ENCODE peak calls at places on chromosomes 5 and 9, in five cellular contexts. One of them, this sample, is unnamed.

GRCh38 chr9:97046228-97046627 is 7.3 kb upstream of the CTSV start:
- DNase-seq in GM23338: peak
- DNase-seq in PC-3: peak
- DNase-seq in GM12878: no peak
- DNase-seq in neural progenitor cell: no peak
- DNase-seq in this sample: no peak

GRCh38 chr9:129208191-129209091 is 30.4 kb upstream of the IER5L start:
- DNase-seq in GM23338: peak
- DNase-seq in PC-3: no peak
- DNase-seq in GM12878: no peak
- DNase-seq in neural progenitor cell: peak
- DNase-seq in this sample: peak

GRCh38 chr5:78771260-78772240 is 123.0 kb upstream of the LHFPL2 start:
- DNase-seq in GM23338: no peak
- DNase-seq in PC-3: no peak
- DNase-seq in GM12878: no peak
- DNase-seq in neural progenitor cell: no peak
- DNase-seq in this sample: no peak

GRCh38 chr5:130923543-130924159 is 241.4 kb downstream of the HINT1 start:
- DNase-seq in GM23338: no peak
- DNase-seq in PC-3: no peak
- DNase-seq in GM12878: no peak
- DNase-seq in neural progenitor cell: peak
- DNase-seq in this sample: peak

GRCh38 chr5:167893271-167893670 is 398.2 kb upstream of the WWC1 start:
- DNase-seq in GM23338: no peak
- DNase-seq in PC-3: no peak
- DNase-seq in GM12878: no peak
- DNase-seq in neural progenitor cell: no peak
- DNase-seq in this sample: peak

GRCh38 chr5:172105811-172106210 is 82.2 kb downstream of the STK10 start:
- DNase-seq in GM23338: no peak
- DNase-seq in PC-3: no peak
- DNase-seq in GM12878: no peak
- DNase-seq in neural progenitor cell: no peak
- DNase-seq in this sample: no peak

GRCh38 chr5:133742370-133743036 is 130.2 kb upstream of the FSTL4 start:
- DNase-seq in GM23338: no peak
- DNase-seq in PC-3: no peak
- DNase-seq in GM12878: peak
- DNase-seq in neural progenitor cell: no peak
- DNase-seq in this sample: no peak

GRCh38 chr5:109249126-109249525 is 160.6 kb downstream of the PJA2 start:
- DNase-seq in GM23338: no peak
- DNase-seq in PC-3: no peak
- DNase-seq in GM12878: no peak
- DNase-seq in neural progenitor cell: no peak
- DNase-seq in this sample: no peak

GRCh38 chr9:104074876-104075275 is 19.2 kb upstream of the SMC2 start:
- DNase-seq in GM23338: no peak
- DNase-seq in PC-3: peak
- DNase-seq in GM12878: no peak
- DNase-seq in neural progenitor cell: no peak
- DNase-seq in this sample: no peak

GRCh38 chr5:156208271-156208670 is 118.7 kb upstream of the SGCD start:
- DNase-seq in GM23338: peak
- DNase-seq in PC-3: peak
- DNase-seq in GM12878: no peak
- DNase-seq in neural progenitor cell: peak
- DNase-seq in this sample: no peak

GRCh38 chr5:163894645-163895044 is 389.2 kb downstream of the MAT2B start:
- DNase-seq in GM23338: no peak
- DNase-seq in PC-3: peak
- DNase-seq in GM12878: no peak
- DNase-seq in neural progenitor cell: no peak
- DNase-seq in this sample: no peak

GRCh38 chr9:115739096-115739875 is 414.3 kb upstream of the PAPPA start:
- DNase-seq in GM23338: no peak
- DNase-seq in PC-3: no peak
- DNase-seq in GM12878: no peak
- DNase-seq in neural progenitor cell: no peak
- DNase-seq in this sample: peak

GRCh38 chr5:143177263-143177994 is 226.1 kb downstream of the NR3C1 start:
- DNase-seq in GM23338: no peak
- DNase-seq in PC-3: peak
- DNase-seq in GM12878: no peak
- DNase-seq in neural progenitor cell: no peak
- DNase-seq in this sample: peak

GRCh38 chr5:132221781-132222648 is 5.6 kb downstream of the P4HA2 start:
- DNase-seq in GM23338: no peak
- DNase-seq in PC-3: no peak
- DNase-seq in GM12878: no peak
- DNase-seq in neural progenitor cell: no peak
- DNase-seq in this sample: no peak

GRCh38 chr5:178298283-178298807 is 65.7 kb upstream of the PHYKPL start:
- DNase-seq in GM23338: no peak
- DNase-seq in PC-3: no peak
- DNase-seq in GM12878: no peak
- DNase-seq in neural progenitor cell: no peak
- DNase-seq in this sample: no peak

GRCh38 chr9:34993502-34994428 is 4.2 kb downstream of the DNAJB5 start:
- DNase-seq in GM23338: peak
- DNase-seq in PC-3: no peak
- DNase-seq in GM12878: no peak
- DNase-seq in neural progenitor cell: no peak
- DNase-seq in this sample: no peak

GRCh38 chr5:14995229-14995628 is 123.7 kb upstream of the ANKH start:
- DNase-seq in GM23338: no peak
- DNase-seq in PC-3: no peak
- DNase-seq in GM12878: no peak
- DNase-seq in neural progenitor cell: no peak
- DNase-seq in this sample: no peak

GRCh38 chr5:144972317-144972716 is 801.6 kb downstream of the KCTD16 start:
- DNase-seq in GM23338: no peak
- DNase-seq in PC-3: no peak
- DNase-seq in GM12878: no peak
- DNase-seq in neural progenitor cell: no peak
- DNase-seq in this sample: no peak

GRCh38 chr9:21904371-21904770 is 89.8 kb downstream of the CDKN2A start:
- DNase-seq in GM23338: no peak
- DNase-seq in PC-3: no peak
- DNase-seq in GM12878: no peak
- DNase-seq in neural progenitor cell: no peak
- DNase-seq in this sample: no peak

GRCh38 chr5:14142856-14143508 is at the start of gene TRIO:
- DNase-seq in GM23338: peak
- DNase-seq in PC-3: peak
- DNase-seq in GM12878: no peak
- DNase-seq in neural progenitor cell: peak
- DNase-seq in this sample: peak

GRCh38 chr9:91033802-91034201 is 232.2 kb downstream of the SYK start:
- DNase-seq in GM23338: peak
- DNase-seq in PC-3: peak
- DNase-seq in GM12878: no peak
- DNase-seq in neural progenitor cell: peak
- DNase-seq in this sample: peak

GRCh38 chr5:33692983-33693382 is 198.8 kb downstream of the ADAMTS12 start:
- DNase-seq in GM23338: no peak
- DNase-seq in PC-3: peak
- DNase-seq in GM12878: no peak
- DNase-seq in neural progenitor cell: no peak
- DNase-seq in this sample: no peak

GRCh38 chr5:84791153-84791552 is 406.5 kb upstream of the EDIL3 start:
- DNase-seq in GM23338: no peak
- DNase-seq in PC-3: no peak
- DNase-seq in GM12878: no peak
- DNase-seq in neural progenitor cell: no peak
- DNase-seq in this sample: no peak

GRCh38 chr5:57915536-57915935 is 432.9 kb upstream of the ACTBL2 start:
- DNase-seq in GM23338: no peak
- DNase-seq in PC-3: no peak
- DNase-seq in GM12878: no peak
- DNase-seq in neural progenitor cell: no peak
- DNase-seq in this sample: no peak

GRCh38 chr5:154278908-154279307 is 88.4 kb downstream of the GALNT10 start:
- DNase-seq in GM23338: no peak
- DNase-seq in PC-3: no peak
- DNase-seq in GM12878: peak
- DNase-seq in neural progenitor cell: no peak
- DNase-seq in this sample: no peak

GRCh38 chr9:2017459-2018161 is 2.5 kb downstream of the SMARCA2 start:
- DNase-seq in GM23338: peak
- DNase-seq in PC-3: peak
- DNase-seq in GM12878: no peak
- DNase-seq in neural progenitor cell: peak
- DNase-seq in this sample: peak

GRCh38 chr5:151742870-151743294 is 15.5 kb downstream of the ATOX1 start:
- DNase-seq in GM23338: peak
- DNase-seq in PC-3: peak
- DNase-seq in GM12878: no peak
- DNase-seq in neural progenitor cell: peak
- DNase-seq in this sample: peak

GRCh38 chr9:78365979-78366697 is 69.2 kb downstream of the PSAT1 start:
- DNase-seq in GM23338: peak
- DNase-seq in PC-3: peak
- DNase-seq in GM12878: no peak
- DNase-seq in neural progenitor cell: peak
- DNase-seq in this sample: peak

GRCh38 chr5:77945874-77946273 is 169.7 kb upstream of the TBCA start:
- DNase-seq in GM23338: no peak
- DNase-seq in PC-3: no peak
- DNase-seq in GM12878: no peak
- DNase-seq in neural progenitor cell: peak
- DNase-seq in this sample: no peak

GRCh38 chr9:100590481-100590880 is 12.6 kb downstream of the CAVIN4 start:
- DNase-seq in GM23338: no peak
- DNase-seq in PC-3: no peak
- DNase-seq in GM12878: no peak
- DNase-seq in neural progenitor cell: no peak
- DNase-seq in this sample: no peak

GRCh38 chr5:176863041-176863764 is 35.9 kb downstream of the HK3 start:
- DNase-seq in GM23338: no peak
- DNase-seq in PC-3: no peak
- DNase-seq in GM12878: no peak
- DNase-seq in neural progenitor cell: peak
- DNase-seq in this sample: no peak
- TF ChIP-seq EZH2 in GM23338: no peak
- TF ChIP-seq EZH2 in PC-3: no peak
- TF ChIP-seq EZH2 in GM12878: no peak
- TF ChIP-seq EZH2 in neural progenitor cell: no peak
- TF ChIP-seq EZH2 in this sample: no peak

GRCh38 chr9:124021385-124021769 is 9.8 kb downstream of the LHX2 start:
- DNase-seq in GM23338: no peak
- DNase-seq in PC-3: no peak
- DNase-seq in GM12878: no peak
- DNase-seq in neural progenitor cell: no peak
- DNase-seq in this sample: no peak
- TF ChIP-seq EZH2 in GM23338: peak
- TF ChIP-seq EZH2 in PC-3: no peak
- TF ChIP-seq EZH2 in GM12878: no peak
- TF ChIP-seq EZH2 in neural progenitor cell: no peak
- TF ChIP-seq EZH2 in this sample: no peak

DNA sequence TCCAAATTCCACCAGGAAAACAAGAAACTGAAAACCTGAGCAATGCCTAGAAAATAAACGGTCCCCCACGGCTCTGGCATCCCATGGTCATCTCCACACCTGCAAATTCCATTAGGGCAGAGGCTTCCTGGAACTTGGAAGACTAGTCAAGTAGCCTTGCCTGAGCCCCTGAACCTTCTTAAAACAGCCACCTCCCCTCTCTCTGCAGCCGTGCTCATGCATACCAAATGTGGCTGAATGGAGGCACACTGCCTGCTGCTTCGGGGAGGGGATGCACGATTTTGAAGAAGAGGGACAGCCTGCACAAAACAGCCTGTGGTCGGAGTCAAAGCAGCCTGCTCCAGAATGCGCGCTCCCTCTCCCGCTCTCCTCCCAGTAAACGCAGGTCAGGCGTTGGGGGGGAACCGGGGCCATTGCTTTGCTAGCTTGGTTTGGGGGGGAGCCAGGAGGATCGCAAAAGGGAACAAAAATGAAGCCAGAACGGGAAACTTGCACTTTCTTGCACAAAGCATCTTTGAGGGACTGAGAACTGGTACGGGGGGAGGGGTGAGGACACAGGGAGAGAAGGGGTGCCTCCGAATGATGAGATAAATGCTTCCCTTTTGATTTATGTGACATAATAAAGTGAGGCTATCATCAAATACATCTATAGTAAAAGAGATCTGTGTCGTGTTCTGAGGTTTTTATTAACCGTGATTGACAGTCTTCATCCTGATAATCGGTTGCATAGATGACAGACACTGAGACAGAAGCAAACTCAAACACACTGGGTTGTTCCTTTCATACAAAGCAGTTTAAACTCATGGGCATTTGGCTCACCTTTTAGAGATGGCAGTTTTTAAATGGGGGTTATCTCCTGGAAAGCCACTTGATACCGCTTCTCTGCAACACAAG is at the start of gene TRPM3:
- DNase-seq in GM23338: peak
- DNase-seq in PC-3: no peak
- DNase-seq in GM12878: no peak
- DNase-seq in neural progenitor cell: peak
- DNase-seq in this sample: no peak
- TF ChIP-seq EZH2 in GM23338: no peak
- TF ChIP-seq EZH2 in PC-3: no peak
- TF ChIP-seq EZH2 in GM12878: no peak
- TF ChIP-seq EZH2 in neural progenitor cell: no peak
- TF ChIP-seq EZH2 in this sample: no peak

DNA sequence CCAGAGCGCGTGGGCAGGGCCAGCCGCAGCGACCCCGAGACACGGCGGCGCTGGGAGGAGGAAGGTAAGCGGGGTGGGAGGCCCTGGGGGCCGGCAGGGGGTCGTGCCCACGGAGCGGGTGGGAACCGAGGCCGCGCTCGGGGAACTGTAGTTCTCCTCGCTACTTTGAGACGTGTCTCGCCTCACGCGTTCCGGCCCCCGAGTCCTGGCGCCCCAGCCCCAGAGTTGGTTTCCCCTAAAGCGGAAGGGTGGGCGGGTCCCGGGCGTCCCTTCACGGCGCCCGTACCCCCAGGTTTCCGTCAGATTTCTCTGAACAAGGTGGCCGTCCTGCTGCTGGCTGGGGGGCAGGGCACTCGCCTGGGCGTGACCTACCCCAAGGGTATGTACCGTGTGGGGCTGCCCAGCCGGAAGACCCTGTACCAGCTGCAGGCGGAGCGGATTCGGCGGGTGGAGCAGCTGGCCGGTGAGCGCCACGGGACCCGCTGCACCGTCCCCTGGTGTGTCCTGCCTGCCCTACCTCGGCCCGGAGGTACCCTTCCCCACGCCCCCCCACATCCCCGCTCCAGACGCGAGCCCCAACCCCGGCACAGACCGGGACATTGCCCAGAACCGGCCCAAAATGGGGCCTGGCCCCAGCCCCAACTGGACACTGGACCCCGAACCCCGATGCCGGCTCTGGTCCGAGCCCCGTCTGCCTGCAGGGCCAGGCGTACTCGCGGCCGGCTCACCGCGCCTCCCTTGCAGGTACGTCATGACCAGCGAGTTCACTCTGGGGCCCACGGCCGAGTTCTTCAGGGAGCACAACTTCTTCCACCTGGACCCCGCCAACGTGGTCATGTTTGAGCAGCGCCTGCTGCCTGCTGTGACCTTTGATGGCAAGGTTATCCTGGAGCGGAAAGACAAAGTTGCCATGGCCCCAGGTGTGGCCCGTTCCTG is 709 bp downstream of the UAP1L1 start:
- DNase-seq in GM23338: no peak
- DNase-seq in PC-3: no peak
- DNase-seq in GM12878: no peak
- DNase-seq in neural progenitor cell: peak
- DNase-seq in this sample: no peak
- TF ChIP-seq EZH2 in GM23338: no peak
- TF ChIP-seq EZH2 in PC-3: no peak
- TF ChIP-seq EZH2 in GM12878: no peak
- TF ChIP-seq EZH2 in neural progenitor cell: peak
- TF ChIP-seq EZH2 in this sample: no peak